ENCODE peak calls at places on chromosomes 16 and 17, in five cellular contexts. S, F, N, K and M are unnamed samples.

GRCh38 chr17:4703330-4703691 is 626 bp downstream of the PELP1 start:
- DNase-seq in S (no peak), F (no peak), N (no peak), K (no peak), M (no peak)

GRCh38 chr17:82321947-82322466 is 4.6 kb upstream of the CD7 start:
- DNase-seq in N (no peak), F (no peak), K (no peak), S (no peak), M (no peak)

GRCh38 chr16:20326336-20326735 is 977 bp downstream of the GP2 start:
- DNase-seq in F (no peak), K (no peak), S (no peak), N (no peak), M (no peak)

GRCh38 chr17:7705269-7706255 is 560 bp downstream of the EFNB3 start:
- DNase-seq in N (peak), S (no peak), K (no peak), F (no peak), M (peak)

GRCh38 chr17:1104222-1104621 is 75.6 kb downstream of the ABR start:
- DNase-seq in N (no peak), F (no peak), K (no peak), S (no peak), M (no peak)

GRCh38 chr16:56317998-56318912 is 107.1 kb downstream of the AMFR start:
- DNase-seq in F (peak), N (peak), K (peak), S (peak), M (peak)

GRCh38 chr16:4641876-4642275 is 17.2 kb downstream of the MGRN1 start:
- DNase-seq in S (no peak), F (no peak), K (no peak), N (no peak), M (no peak)

GRCh38 chr16:49980166-49980565 is 44.9 kb upstream of the CNEP1R1 start:
- DNase-seq in N (no peak), S (no peak), F (peak), K (no peak), M (no peak)

GRCh38 chr17:4059656-4060055 is 83.2 kb downstream of the ZZEF1 start:
- DNase-seq in N (no peak), S (no peak), F (no peak), K (no peak), M (no peak)

GRCh38 chr16:67939507-67940435 is 3.1 kb upstream of the PSMB10 start:
- DNase-seq in F (no peak), S (no peak), N (peak), K (peak), M (no peak)

GRCh38 chr16:58501242-58502131 is 1.5 kb downstream of the NDRG4 start:
- DNase-seq in F (no peak), K (peak), N (peak), S (no peak), M (peak)

GRCh38 chr17:69050999-69051775 is 9.5 kb downstream of the ABCA9 start:
- DNase-seq in F (peak), K (no peak), S (peak), N (no peak), M (no peak)

GRCh38 chr17:48510761-48511604 is 19.8 kb downstream of the HOXB1 start:
- DNase-seq in K (no peak), F (peak), S (no peak), N (no peak), M (no peak)

GRCh38 chr17:30450125-30451027 is 26.8 kb upstream of the GOSR1 start:
- DNase-seq in S (peak), N (no peak), F (no peak), K (no peak), M (no peak)